ENCODE peak calls at places on chromosomes 11 and 22, in seven cellular contexts. U is lung, Z is HCT116, N is breast epithelium, F is A549, Y is H9, L is body of pancreas. S is an unnamed sample.

GRCh38 chr11:110712643-110713468 is 619 bp upstream of the ARHGAP20 start:
- DNase-seq in Z (no peak), L (peak), U (peak), Y (peak), F (no peak), N (no peak), S (no peak)

GRCh38 chr11:86814775-86815174 is 14.4 kb downstream of the PRSS23 start:
- DNase-seq in U (no peak), Z (no peak), F (no peak), L (no peak), Y (no peak), N (no peak), S (no peak)

GRCh38 chr11:19739872-19740271 is 27.2 kb downstream of the NAV2 start:
- DNase-seq in U (no peak), L (no peak), F (peak), Y (peak), Z (no peak), N (no peak), S (no peak)

GRCh38 chr22:26672060-26672471 is 14.7 kb downstream of the MIAT start:
- DNase-seq in Y (no peak), U (no peak), N (no peak), L (no peak), Z (no peak), F (no peak), S (no peak)

GRCh38 chr11:78251083-78251699 is 62.5 kb downstream of the USP35 start:
- DNase-seq in N (no peak), L (no peak), F (no peak), U (no peak), Z (no peak), Y (no peak), S (no peak)

GRCh38 chr22:49152146-49152929 is 675.3 kb downstream of the BRD1 start:
- DNase-seq in L (no peak), N (no peak), Y (peak), U (no peak), Z (no peak), F (no peak), S (no peak)

GRCh38 chr11:126348806-126349582 is 6.5 kb upstream of the ST3GAL4 start:
- DNase-seq in N (no peak), U (no peak), L (no peak), Z (no peak), F (no peak), Y (no peak), S (no peak)

GRCh38 chr22:23527971-23528740 is 51.9 kb downstream of the IGLL1 start:
- DNase-seq in N (no peak), Z (no peak), L (no peak), Y (no peak), U (no peak), F (no peak), S (no peak)

GRCh38 chr11:13357232-13357631 is 79.6 kb downstream of the BMAL1 start:
- DNase-seq in F (no peak), L (no peak), Z (no peak), N (no peak), Y (peak), U (no peak), S (no peak)

GRCh38 chr22:19876314-19876940 is 21.8 kb upstream of the GNB1L start:
- DNase-seq in N (peak), F (peak), Y (no peak), U (no peak), L (peak), Z (no peak), S (peak)

GRCh38 chr11:66228521-66228920 is 39.9 kb upstream of the RAB1B start:
- DNase-seq in L (peak), Y (peak), F (no peak), N (no peak), U (peak), Z (no peak), S (peak)

GRCh38 chr11:2207212-2207611 is 35.6 kb upstream of the TH start:
- DNase-seq in L (peak), Z (no peak), U (no peak), F (no peak), Y (no peak), N (peak), S (peak)

GRCh38 chr22:42172385-42173172 is 42.0 kb upstream of the CYP2D6 start:
- DNase-seq in U (no peak), Y (no peak), L (no peak), F (no peak), Z (no peak), N (no peak), S (no peak)

GRCh38 chr22:45237065-45237990 is 3.4 kb downstream of the KIAA0930 start:
- DNase-seq in F (no peak), N (no peak), U (no peak), L (no peak), Z (no peak), Y (no peak), S (no peak)

GRCh38 chr22:41517172-41518047 is 26.9 kb downstream of the POLR3H start:
- DNase-seq in Y (peak), U (peak), Z (no peak), N (peak), F (peak), L (peak), S (peak)

GRCh38 chr22:44383652-44384562 is 71.2 kb upstream of the SHISAL1 start:
- DNase-seq in N (no peak), U (no peak), Z (no peak), F (no peak), L (no peak), Y (no peak), S (no peak)

GRCh38 chr11:2927851-2928604 is 1.2 kb downstream of the PHLDA2 start:
- DNase-seq in U (no peak), L (no peak), N (no peak), Y (no peak), F (peak), Z (no peak), S (no peak)

GRCh38 chr11:3950996-3951662 is 95.7 kb downstream of the STIM1 start:
- DNase-seq in N (no peak), F (peak), Z (no peak), U (no peak), Y (no peak), L (no peak), S (no peak)

GRCh38 chr11:10379022-10379421 is 74.1 kb downstream of the ADM start:
- DNase-seq in F (no peak), L (no peak), Y (no peak), N (no peak), U (no peak), Z (no peak), S (no peak)

GRCh38 chr22:23152238-23153114 is 7.2 kb downstream of the RAB36 start:
- DNase-seq in N (no peak), Y (no peak), U (no peak), F (no peak), L (no peak), Z (no peak), S (no peak)

GRCh38 chr22:43526117-43526655 is 114.4 kb downstream of the MPPED1 start:
- DNase-seq in F (no peak), Z (no peak), Y (no peak), L (no peak), U (no peak), N (no peak), S (no peak)

GRCh38 chr11:15971215-15971546 is 385.2 kb downstream of the SOX6 start:
- DNase-seq in F (no peak), L (no peak), Z (no peak), N (no peak), Y (no peak), U (no peak), S (no peak)

GRCh38 chr11:120229451-120230424 is 10.2 kb upstream of the POU2F3 start:
- DNase-seq in U (no peak), L (no peak), N (no peak), Z (no peak), Y (no peak), F (peak), S (no peak)

GRCh38 chr11:11841121-11841604 is 609 bp upstream of the USP47 start:
- DNase-seq in F (peak), Z (peak), N (no peak), L (peak), U (peak), Y (peak), S (peak)

GRCh38 chr11:1731451-1732059 is 18.8 kb downstream of the IFITM10 start:
- DNase-seq in U (no peak), F (no peak), L (no peak), Z (no peak), N (no peak), Y (no peak), S (no peak)

GRCh38 chr11:61378713-61379313 is 13.6 kb upstream of the TMEM216 start:
- DNase-seq in F (peak), U (no peak), Z (no peak), N (no peak), L (no peak), Y (no peak), S (no peak)

GRCh38 chr11:17351510-17352176 is at the start of gene NCR3LG1:
- DNase-seq in L (peak), Z (no peak), Y (peak), U (peak), F (peak), N (no peak), S (peak)

GRCh38 chr22:27433585-27434190 is 367.9 kb downstream of the MN1 start:
- DNase-seq in U (no peak), L (peak), N (no peak), Y (no peak), Z (no peak), F (no peak), S (no peak)

GRCh38 chr11:134660416-134660815 is 248.4 kb upstream of the B3GAT1 start:
- DNase-seq in L (no peak), Z (no peak), N (no peak), U (peak), F (no peak), Y (no peak), S (no peak)

GRCh38 chr22:43479311-43479710 is 67.5 kb downstream of the MPPED1 start:
- DNase-seq in N (no peak), Y (no peak), L (no peak), Z (no peak), U (no peak), F (no peak), S (no peak)

GRCh38 chr11:19087658-19088057 is 27.1 kb upstream of the MRGPRX2 start:
- DNase-seq in U (no peak), Z (no peak), F (no peak), Y (no peak), L (no peak), N (no peak), S (no peak)

GRCh38 chr22:17706451-17706900 is 67.8 kb downstream of the BID start:
- DNase-seq in U (peak), Y (peak), N (no peak), Z (peak), L (peak), F (peak), S (no peak)

GRCh38 chr11:59573216-59573615 is 42.4 kb downstream of the OSBP start:
- DNase-seq in Y (no peak), U (no peak), N (no peak), L (no peak), F (no peak), Z (no peak), S (no peak)

GRCh38 chr11:34564807-34565241 is 51.2 kb upstream of the ELF5 start:
- DNase-seq in N (no peak), L (no peak), Z (no peak), U (no peak), F (no peak), Y (peak), S (no peak)
- TF ChIP-seq CTCF in N (no peak), L (no peak), Z (no peak), U (no peak), F (no peak), Y (no peak), S (no peak)

GRCh38 chr11:108498046-108498815 is at the start of gene POGLUT3:
- DNase-seq in U (peak), L (peak), N (no peak), F (peak), Y (peak), Z (no peak), S (peak)
- TF ChIP-seq CTCF in U (no peak), L (peak), N (no peak), F (no peak), Y (no peak), Z (no peak), S (no peak)

DNA sequence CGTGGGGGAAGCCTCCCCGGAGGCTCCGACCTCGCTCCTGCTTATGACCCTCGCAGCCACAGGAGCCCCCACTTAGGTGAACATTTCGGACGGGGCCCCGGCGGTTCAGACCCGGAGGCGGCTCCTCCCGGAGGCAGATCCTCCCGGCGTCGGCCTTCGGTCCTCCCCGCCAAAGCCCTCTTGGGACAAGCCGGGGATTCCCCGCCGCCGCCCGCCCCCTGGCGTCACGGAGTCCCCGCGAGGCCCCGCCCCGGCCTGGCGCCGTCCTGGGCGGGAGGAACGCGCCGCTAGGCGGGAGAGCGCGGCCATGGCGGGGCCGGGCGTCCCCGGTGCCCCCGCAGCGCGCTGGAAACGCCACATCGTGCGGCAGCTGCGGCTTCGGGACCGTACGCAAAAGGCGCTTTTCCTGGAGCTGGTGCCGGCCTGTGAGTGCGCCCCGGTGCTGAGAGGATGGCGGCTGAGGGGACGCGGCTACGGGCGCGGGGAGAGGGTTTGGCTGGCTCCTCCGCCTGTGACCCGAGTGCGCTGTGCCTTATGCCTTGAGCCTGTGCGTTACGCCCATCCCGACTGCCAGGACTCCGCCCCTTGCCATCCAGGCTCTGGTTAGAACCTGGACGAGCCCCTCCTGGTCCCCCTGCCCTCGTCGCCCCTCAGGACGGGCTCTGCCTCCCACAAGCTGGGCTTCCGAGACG is at the start of gene ATG16L2:
- DNase-seq in Z (peak), U (peak), L (peak), Y (peak), F (peak), N (peak), S (peak)
- TF ChIP-seq CTCF in Z (no peak), U (no peak), L (peak), Y (peak), F (peak), N (no peak), S (no peak)

GRCh38 chr11:68383976-68384501 is 71.6 kb downstream of the LRP5 start:
- DNase-seq in Y (peak), Z (peak), N (no peak), F (peak), U (peak), L (peak), S (peak)

GRCh38 chr11:68382358-68382998 is 70.1 kb downstream of the LRP5 start:
- DNase-seq in N (no peak), F (no peak), L (no peak), Z (no peak), U (no peak), Y (no peak), S (no peak)

GRCh38 chr11:68386331-68386978 is 74.1 kb downstream of the LRP5 start:
- DNase-seq in F (no peak), L (no peak), Y (no peak), Z (peak), N (no peak), U (no peak), S (no peak)

GRCh38 chr11:68385128-68385527 is 72.7 kb downstream of the LRP5 start:
- DNase-seq in F (no peak), Y (no peak), L (no peak), N (no peak), Z (no peak), U (no peak), S (no peak)

GRCh38 chr11:68384530-68385081 is 72.2 kb downstream of the LRP5 start:
- DNase-seq in N (no peak), Z (no peak), F (no peak), L (no peak), Y (no peak), U (no peak), S (no peak)
- TF ChIP-seq CTCF in N (no peak), Z (no peak), F (no peak), L (no peak), Y (no peak), U (no peak), S (no peak)

GRCh38 chr11:22169833-22170232 is 23.1 kb upstream of the ANO5 start:
- DNase-seq in Z (no peak), N (no peak), Y (no peak), U (no peak), F (peak), L (no peak), S (no peak)
- TF ChIP-seq CTCF in Z (no peak), N (no peak), Y (peak), U (no peak), F (peak), L (peak), S (peak)

DNA sequence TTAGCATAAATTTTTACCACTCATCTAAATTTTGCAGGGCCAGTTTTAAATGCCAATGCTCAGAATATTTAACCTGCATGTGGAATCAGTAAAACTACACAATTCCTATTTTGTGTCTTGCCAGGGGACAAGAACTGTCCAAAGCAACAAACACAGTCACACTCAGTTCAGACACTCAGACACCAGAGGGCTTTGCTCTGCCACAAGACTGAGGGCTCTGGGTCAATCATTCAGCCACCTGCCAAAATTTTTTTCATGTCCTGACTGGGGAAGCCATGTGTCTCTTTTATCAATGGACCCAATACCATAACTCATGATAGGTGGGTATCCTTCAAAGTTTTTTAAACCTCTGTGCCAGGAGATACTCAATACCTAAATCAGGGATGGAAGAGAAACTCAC is 304.0 kb upstream of the ANO3 start:
- DNase-seq in U (no peak), Y (no peak), Z (no peak), L (no peak), F (no peak), N (no peak), S (no peak)
- TF ChIP-seq CTCF in U (no peak), Y (no peak), Z (no peak), L (no peak), F (no peak), N (no peak), S (no peak)

DNA sequence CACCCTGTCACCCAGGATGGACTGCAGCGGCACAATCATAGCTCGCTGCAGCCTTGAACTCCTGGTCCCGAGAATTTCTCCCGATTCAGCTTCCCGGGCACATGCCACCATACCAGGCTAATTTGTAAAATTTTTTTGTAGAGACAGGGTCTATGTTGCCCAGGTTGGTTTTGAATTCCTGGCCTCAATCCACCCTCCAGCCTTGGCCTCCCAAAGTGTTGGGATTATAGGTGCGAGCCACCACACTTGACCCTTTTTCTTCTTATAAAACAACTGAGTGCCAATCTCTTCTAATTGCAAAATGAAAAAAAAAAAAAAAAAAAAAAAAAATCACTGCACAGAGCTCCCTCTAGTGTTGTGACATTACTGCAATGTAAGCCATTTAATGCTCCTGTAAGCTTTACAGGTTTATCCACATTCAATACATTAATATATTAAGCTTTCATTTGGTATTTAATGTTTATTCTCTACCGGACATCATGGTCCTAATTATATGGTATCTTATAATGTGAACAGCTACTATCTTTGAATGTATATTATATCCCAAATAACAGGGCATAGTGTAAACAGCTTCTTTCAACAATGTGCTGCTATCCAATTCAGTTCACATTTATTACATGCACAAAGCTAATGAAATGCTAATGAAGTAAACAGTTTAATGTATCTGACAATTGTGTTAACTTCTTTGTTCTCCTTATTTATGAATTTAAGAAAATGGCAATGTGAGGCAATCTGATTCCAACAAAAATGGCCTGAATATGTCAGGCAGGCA is 44.6 kb downstream of the COPB1 start:
- DNase-seq in F (peak), N (no peak), U (no peak), L (no peak), Z (no peak), Y (no peak), S (no peak)
- TF ChIP-seq CTCF in F (peak), N (peak), U (peak), L (peak), Z (peak), Y (peak), S (peak)

DNA sequence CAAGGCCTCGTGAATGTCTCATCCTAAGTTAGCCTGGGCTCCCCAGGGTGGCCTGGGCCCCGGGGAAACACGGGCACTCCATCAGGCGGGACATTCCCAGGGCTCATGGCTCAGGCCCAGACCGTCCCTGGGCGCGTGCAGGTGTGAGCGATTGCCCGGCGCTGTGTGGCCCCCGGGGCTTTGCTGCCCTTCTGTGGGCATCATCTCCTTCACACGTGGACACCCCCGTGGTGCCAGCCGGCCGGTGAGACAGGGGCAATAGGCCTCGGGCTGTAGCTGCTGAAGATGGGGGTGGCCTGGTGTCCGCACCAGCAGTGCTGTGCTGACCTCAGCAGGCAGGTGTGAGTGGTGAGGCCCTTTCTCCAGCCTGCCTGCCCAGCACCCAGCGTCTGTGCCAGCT is 4.6 kb upstream of the SELENOO start:
- DNase-seq in L (no peak), U (no peak), F (no peak), Z (no peak), N (no peak), Y (no peak), S (no peak)
- TF ChIP-seq CTCF in L (no peak), U (no peak), F (no peak), Z (no peak), N (no peak), Y (no peak), S (no peak)

GRCh38 chr11:44348721-44349120 is 38.8 kb upstream of the ALX4 start:
- DNase-seq in N (no peak), Y (no peak), U (no peak), Z (no peak), L (no peak), F (no peak), S (no peak)

GRCh38 chr11:44351006-44351660 is 41.2 kb upstream of the ALX4 start:
- DNase-seq in Z (no peak), N (no peak), U (no peak), F (no peak), Y (no peak), L (no peak), S (no peak)

GRCh38 chr11:44348114-44348513 is 38.2 kb upstream of the ALX4 start:
- DNase-seq in F (no peak), Y (no peak), L (no peak), N (no peak), Z (no peak), U (no peak), S (no peak)

GRCh38 chr11:44349328-44349727 is 39.4 kb upstream of the ALX4 start:
- DNase-seq in Z (no peak), L (no peak), F (no peak), N (no peak), U (no peak), Y (no peak), S (no peak)

GRCh38 chr11:44351898-44352498 is 42.1 kb upstream of the ALX4 start:
- DNase-seq in L (no peak), Y (no peak), F (peak), N (no peak), Z (peak), U (no peak), S (no peak)
- TF ChIP-seq CTCF in L (no peak), Y (peak), F (peak), N (no peak), Z (peak), U (no peak), S (no peak)

GRCh38 chr11:128515766-128516466 is 71.4 kb downstream of the ETS1 start:
- DNase-seq in F (no peak), Y (no peak), Z (no peak), U (no peak), L (no peak), N (no peak), S (no peak)
- TF ChIP-seq CTCF in F (no peak), Y (no peak), Z (no peak), U (no peak), L (no peak), N (no peak), S (no peak)

S was measured in mesothelial cell of epicardium.